ENCODE peak calls at places on chromosomes 3 and 15, in nine cellular contexts. I is A673; H is left ventricle myocardium inferior; U is heart right ventricle; D is AG04450; L is cardiac muscle cell; C is mammary epithelial cell; B is CD4-positive, alpha-beta T cell; N is adrenal gland. E is an unnamed sample.

GRCh38 chr3:38561746-38562466 is 65.8 kb downstream of the EXOG start:
- DNase-seq in I (no peak), H (no peak), U (no peak), D (no peak), L (no peak), C (no peak), B (no peak), N (peak; percentile 9), E (peak; percentile 15)

GRCh38 chr3:177420643-177421042 is 223.4 kb upstream of the TBL1XR1 start:
- DNase-seq in I (no peak), H (no peak), U (no peak), D (no peak), L (no peak), C (no peak), B (no peak), N (no peak), E (no peak)

GRCh38 chr3:166405465-166405864 is 568.2 kb upstream of the BCHE start:
- DNase-seq in I (no peak), H (no peak), U (no peak), D (no peak), L (no peak), C (no peak), B (no peak), N (no peak), E (no peak)

GRCh38 chr3:152205097-152205593 is 63.6 kb upstream of the MBNL1 start:
- DNase-seq in I (no peak), H (no peak), U (no peak), D (no peak), L (no peak), C (no peak), B (no peak), N (no peak), E (no peak)

GRCh38 chr15:57376695-57377477 is 581 bp downstream of the CGNL1 start:
- DNase-seq in I (peak; percentile 53), H (peak; percentile 31), U (peak; percentile 9), D (no peak), L (peak; percentile 63), C (peak; percentile 26), B (no peak), N (peak; percentile 46), E (peak; percentile 26)

GRCh38 chr15:97653896-97654295 is 306.6 kb upstream of the ARRDC4 start:
- DNase-seq in I (no peak), H (no peak), U (no peak), D (no peak), L (no peak), C (no peak), B (no peak), N (no peak), E (no peak)

GRCh38 chr3:186216903-186217819 is 108.3 kb upstream of the ETV5 start:
- DNase-seq in I (no peak), H (no peak), U (no peak), D (no peak), L (no peak), C (no peak), B (no peak), N (no peak), E (no peak)

GRCh38 chr3:124297062-124297980 is 305.4 kb upstream of the ROPN1 start:
- DNase-seq in I (peak; percentile 15), H (no peak), U (peak; percentile 25), D (no peak), L (no peak), C (no peak), B (no peak), N (no peak), E (no peak)

GRCh38 chr3:138389841-138390581 is 41.6 kb downstream of the MRAS start:
- DNase-seq in I (peak; percentile 4), H (no peak), U (peak; percentile 54), D (peak; percentile 81), L (no peak), C (peak; percentile 96), B (no peak), N (peak; percentile 86), E (peak; percentile 58)

GRCh38 chr3:148466143-148466542 is 231.6 kb upstream of the AGTR1 start:
- DNase-seq in I (no peak), H (no peak), U (no peak), D (no peak), L (no peak), C (no peak), B (no peak), N (no peak), E (no peak)

GRCh38 chr3:4776980-4777581 is 202.2 kb upstream of the BHLHE40 start:
- DNase-seq in I (no peak), H (no peak), U (no peak), D (no peak), L (no peak), C (peak; percentile 68), B (no peak), N (peak; percentile 50), E (no peak)

GRCh38 chr3:8879347-8879944 is 83.8 kb downstream of the RAD18 start:
- DNase-seq in I (no peak), H (no peak), U (no peak), D (no peak), L (no peak), C (no peak), B (no peak), N (no peak), E (no peak)

DNA sequence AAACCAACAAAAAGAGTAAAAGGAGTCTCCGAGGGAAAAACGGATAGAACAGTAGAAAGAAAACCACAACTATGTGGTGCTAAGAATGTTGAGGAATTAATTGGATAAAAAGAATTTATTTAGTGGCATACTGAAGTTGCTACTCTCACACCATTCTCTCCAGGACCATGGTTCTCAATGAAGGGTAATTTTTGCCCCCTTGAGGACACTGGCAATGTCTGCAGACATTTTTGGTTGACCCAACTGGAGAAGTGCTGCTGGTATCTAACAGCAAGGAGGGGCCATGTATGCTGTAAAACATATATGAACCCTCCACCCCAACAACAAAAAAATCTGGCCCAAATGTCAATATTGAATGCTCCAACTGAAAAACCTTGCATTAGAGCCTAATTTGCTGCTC is 85.9 kb upstream of the CSPG5 start:
- DNase-seq in I (peak; percentile 68), H (no peak), U (no peak), D (no peak), L (peak; percentile 2), C (no peak), B (no peak), N (no peak), E (no peak)
- H3K27ac ChIP-seq in I (peak overlapping the region; percentile 100), H (no peak overlapping the region), U (no peak overlapping the region), D (no peak overlapping the region), L (no peak overlapping the region), C (no peak overlapping the region), B (no peak overlapping the region), N (no peak overlapping the region), E (no peak overlapping the region)

DNA sequence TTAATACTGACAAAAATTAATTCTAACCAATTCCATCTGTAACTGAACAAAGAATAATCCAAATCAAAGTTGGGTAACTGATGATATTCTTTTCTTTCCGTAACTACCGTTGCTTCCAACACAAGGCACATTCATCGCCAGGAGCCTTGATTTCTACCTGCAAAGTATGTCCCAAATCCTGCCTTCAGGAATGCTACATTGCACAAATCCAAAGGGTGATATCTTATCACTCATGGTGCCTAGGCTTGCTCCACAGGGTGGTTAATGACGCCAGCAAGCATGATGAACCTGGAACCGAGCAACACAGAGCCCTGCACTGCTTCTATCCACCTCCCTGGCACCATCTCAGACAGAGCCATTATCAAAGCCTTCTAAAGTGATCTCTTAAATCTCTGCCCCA is 772.7 kb downstream of the ROBO1 start:
- DNase-seq in I (no peak), H (no peak), U (no peak), D (no peak), L (no peak), C (no peak), B (no peak), N (no peak), E (no peak)
- H3K9me3 ChIP-seq in I (peaks cover 11% of the 10 kb centered on the region), H (peaks cover 39% of the 10 kb centered on the region), U (no peaks in the 10 kb centered on the region), D (no peaks in the 10 kb centered on the region), L (no peaks in the 10 kb centered on the region), C (no peaks in the 10 kb centered on the region), B (peaks cover 4% of the 10 kb centered on the region), N (no peaks in the 10 kb centered on the region), E (peaks cover 25% of the 10 kb centered on the region)

GRCh38 chr3:46970391-46971091 is 6.0 kb downstream of the CCDC12 start:
- DNase-seq in I (no peak), H (peak; percentile 57), U (peak; percentile 56), D (no peak), L (no peak), C (no peak), B (no peak), N (peak; percentile 88), E (peak; percentile 55)

GRCh38 chr3:46962990-46963389 is 13.6 kb downstream of the CCDC12 start:
- DNase-seq in I (no peak), H (no peak), U (no peak), D (no peak), L (no peak), C (peak; percentile 44), B (no peak), N (no peak), E (no peak)

GRCh38 chr3:46968783-46969428 is 7.6 kb downstream of the CCDC12 start:
- DNase-seq in I (no peak), H (no peak), U (no peak), D (no peak), L (no peak), C (no peak), B (no peak), N (no peak), E (no peak)

GRCh38 chr3:46965151-46965550 is 11.4 kb downstream of the CCDC12 start:
- DNase-seq in I (no peak), H (no peak), U (no peak), D (no peak), L (no peak), C (no peak), B (no peak), N (no peak), E (no peak)

GRCh38 chr3:46966811-46967210 is 9.7 kb downstream of the CCDC12 start:
- DNase-seq in I (no peak), H (no peak), U (no peak), D (no peak), L (no peak), C (no peak), B (no peak), N (no peak), E (no peak)
- TF ChIP-seq CTCF in I (no peak), H (no peak), U (no peak), D (no peak), L (no peak), C (no peak), B (no peak), N (no peak), E (no peak)

GRCh38 chr15:78108300-78109084 is 16.1 kb downstream of the SH2D7 start:
- DNase-seq in I (peak; percentile 91), H (peak; percentile 81), U (peak; percentile 83), D (peak; percentile 71), L (peak; percentile 89), C (peak; percentile 62), B (peak; percentile 78), N (peak; percentile 90), E (peak; percentile 86)

GRCh38 chr15:78110096-78110495 is 17.7 kb downstream of the SH2D7 start:
- DNase-seq in I (no peak), H (no peak), U (no peak), D (no peak), L (no peak), C (no peak), B (no peak), N (no peak), E (no peak)

GRCh38 chr15:78107471-78107870 is 15.1 kb downstream of the SH2D7 start:
- DNase-seq in I (no peak), H (no peak), U (no peak), D (no peak), L (no peak), C (no peak), B (no peak), N (no peak), E (no peak)

GRCh38 chr15:78110916-78111475 is 18.6 kb downstream of the SH2D7 start:
- DNase-seq in I (no peak), H (no peak), U (no peak), D (no peak), L (no peak), C (no peak), B (no peak), N (no peak), E (no peak)

GRCh38 chr15:78109156-78109555 is 16.8 kb downstream of the SH2D7 start:
- DNase-seq in I (no peak), H (no peak), U (no peak), D (no peak), L (no peak), C (no peak), B (no peak), N (no peak), E (no peak)
- H3K27ac ChIP-seq in I (no peak overlapping the region), H (no peak overlapping the region), U (no peak overlapping the region), D (no peak overlapping the region), L (no peak overlapping the region), C (no peak overlapping the region), B (no peak overlapping the region), N (no peak overlapping the region), E (no peak overlapping the region)

E was measured in heart left ventricle.